ENCODE peak calls at places on chromosomes 11 and 22, in six cellular contexts. J is bronchial epithelial cell, Z is pancreas, H is Calu3, Q is SK-N-SH, P is fibroblast of the aortic adventitia. E is an unnamed sample.

GRCh38 chr11:117950320-117950719 is 21.1 kb upstream of the TMPRSS13 start:
- DNase-seq in J (no peak), Z (no peak), H (no peak), Q (no peak), P (no peak), E (peak; percentile 27)

GRCh38 chr11:125110506-125110905 is 920 bp downstream of the TMEM218 start:
- DNase-seq in J (no peak), Z (no peak), H (no peak), Q (no peak), P (no peak), E (no peak)

GRCh38 chr11:123694551-123694950 is 40.1 kb upstream of the SCN3B start:
- DNase-seq in J (peak; percentile 67), Z (no peak), H (no peak), Q (no peak), P (no peak), E (no peak)

GRCh38 chr11:35247428-35247827 is 108.5 kb downstream of the CD44 start:
- DNase-seq in J (no peak), Z (no peak), H (no peak), Q (no peak), P (no peak), E (peak; percentile 26)

GRCh38 chr11:120739780-120740179 is 228.2 kb downstream of the GRIK4 start:
- DNase-seq in J (no peak), Z (no peak), H (no peak), Q (peak; percentile 82), P (no peak), E (no peak)

GRCh38 chr11:20000393-20001134 is 159.7 kb downstream of the DBX1 start:
- DNase-seq in J (no peak), Z (no peak), H (peak; percentile 38), Q (no peak), P (no peak), E (no peak)

GRCh38 chr11:133082453-133082781 is 449.9 kb downstream of the OPCML start:
- DNase-seq in J (no peak), Z (peak; percentile 77), H (no peak), Q (no peak), P (no peak), E (peak; percentile 26)

GRCh38 chr22:36162127-36163034 is 1.8 kb upstream of the APOL3 start:
- DNase-seq in J (no peak), Z (no peak), H (no peak), Q (no peak), P (no peak), E (no peak)

GRCh38 chr11:113663567-113663966 is 42.5 kb downstream of the TMPRSS5 start:
- DNase-seq in J (peak; percentile 35), Z (no peak), H (peak; percentile 6), Q (no peak), P (no peak), E (no peak)

GRCh38 chr22:29821790-29822130 is 16.3 kb downstream of the ASCC2 start:
- DNase-seq in J (no peak), Z (no peak), H (no peak), Q (no peak), P (no peak), E (no peak)

GRCh38 chr11:126702987-126703386 is 297.6 kb downstream of the KIRREL3 start:
- DNase-seq in J (no peak), Z (no peak), H (no peak), Q (peak; percentile 65), P (no peak), E (no peak)

GRCh38 chr22:30178180-30179126 is 68.1 kb downstream of the LIF start:
- DNase-seq in J (no peak), Z (no peak), H (no peak), Q (no peak), P (peak; percentile 38), E (no peak)

GRCh38 chr11:127369301-127369968 is 368.9 kb upstream of the KIRREL3 start:
- DNase-seq in J (no peak), Z (no peak), H (no peak), Q (no peak), P (no peak), E (no peak)

GRCh38 chr22:45671051-45671782 is 417 bp upstream of the ATXN10 start:
- DNase-seq in J (no peak), Z (peak; percentile 64), H (no peak), Q (peak; percentile 94), P (peak; percentile 62), E (peak; percentile 16)

GRCh38 chr22:20658433-20659222 is 115.3 kb upstream of the SERPIND1 start:
- DNase-seq in J (no peak), Z (no peak), H (no peak), Q (no peak), P (no peak), E (no peak)

GRCh38 chr11:124331873-124332272 is 11.9 kb upstream of the OR8D2 start:
- DNase-seq in J (no peak), Z (no peak), H (no peak), Q (no peak), P (no peak), E (no peak)

GRCh38 chr22:20777420-20778177 is 3.7 kb downstream of the SERPIND1 start:
- DNase-seq in J (peak; percentile 98), Z (no peak), H (peak; percentile 36), Q (no peak), P (peak; percentile 96), E (peak; percentile 16)

GRCh38 chr11:12166299-12167092 is 56.1 kb downstream of the MICAL2 start:
- DNase-seq in J (peak; percentile 63), Z (no peak), H (no peak), Q (no peak), P (no peak), E (no peak)

GRCh38 chr11:123561046-123561781 is 93.2 kb downstream of the SCN3B start:
- DNase-seq in J (peak; percentile 31), Z (no peak), H (peak; percentile 48), Q (peak; percentile 83), P (peak; percentile 32), E (no peak)

GRCh38 chr11:13119361-13119760 is 110.2 kb downstream of the RASSF10 start:
- DNase-seq in J (peak; percentile 79), Z (no peak), H (no peak), Q (no peak), P (no peak), E (no peak)

GRCh38 chr11:20854214-20854613 is 184.8 kb downstream of the NELL1 start:
- DNase-seq in J (no peak), Z (no peak), H (no peak), Q (no peak), P (no peak), E (no peak)

GRCh38 chr11:65630215-65630614 is 7.7 kb upstream of the SIPA1 start:
- DNase-seq in J (no peak), Z (no peak), H (no peak), Q (no peak), P (no peak), E (no peak)

GRCh38 chr11:64245401-64245796 is 1.3 kb downstream of the PPP1R14B start:
- DNase-seq in J (no peak), Z (peak; percentile 91), H (peak; percentile 66), Q (no peak), P (no peak), E (peak; percentile 70)

GRCh38 chr11:26993965-26994446 is at the start of gene FIBIN:
- DNase-seq in J (peak; percentile 35), Z (peak; percentile 59), H (no peak), Q (no peak), P (peak; percentile 89), E (peak; percentile 10)

GRCh38 chr11:112498701-112499100 is 238.0 kb upstream of the PLET1 start:
- DNase-seq in J (no peak), Z (no peak), H (no peak), Q (no peak), P (no peak), E (no peak)

DNA sequence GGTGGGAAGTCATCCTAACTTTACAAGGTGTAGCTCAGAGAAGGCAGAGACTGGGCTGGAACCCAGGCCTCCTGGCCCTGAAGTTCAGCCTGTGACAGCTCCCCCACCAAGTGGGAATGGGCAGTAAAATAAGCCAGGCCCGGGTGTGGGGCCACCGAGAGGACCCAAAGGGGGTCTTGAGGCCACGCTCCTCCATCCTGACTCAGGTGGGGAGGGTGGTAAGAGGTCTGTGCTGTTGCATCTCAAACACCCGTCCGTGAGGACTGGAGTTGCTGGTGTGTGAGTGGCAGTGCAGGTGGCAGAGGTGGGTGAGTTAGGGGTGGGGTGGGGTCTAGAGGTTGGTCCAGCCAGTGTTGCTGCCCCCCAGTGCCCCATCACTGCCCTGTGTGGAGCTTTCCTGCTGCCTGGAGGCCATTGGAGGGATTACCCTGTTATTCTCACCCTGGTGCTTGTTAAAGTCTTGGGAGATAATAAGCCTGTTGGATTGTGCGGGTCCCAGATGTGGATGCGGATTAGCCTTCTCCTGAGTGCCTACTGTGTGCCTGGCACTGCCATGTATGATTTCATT is 12.7 kb downstream of the SERPINH1 start:
- DNase-seq in J (no peak), Z (no peak), H (no peak), Q (peak; percentile 46), P (no peak), E (no peak)
- TF ChIP-seq CTCF in J (no peak), Z (no peak), H (no peak), Q (peak; percentile 43), P (peak; percentile 60), E (no peak)

GRCh38 chr11:45804806-45805304 is at the start of gene SLC35C1:
- DNase-seq in J (peak; percentile 83), Z (peak; percentile 99), H (peak; percentile 98), Q (peak; percentile 98), P (peak; percentile 89), E (peak; percentile 99)
- TF ChIP-seq CTCF in J (no peak), Z (no peak), H (no peak), Q (peak; percentile 17), P (peak; percentile 0), E (peak; percentile 5)

GRCh38 chr11:2693851-2694261 is 5.9 kb downstream of the KCNQ1OT1 start:
- DNase-seq in J (no peak), Z (peak; percentile 20), H (no peak), Q (no peak), P (no peak), E (no peak)
- TF ChIP-seq CTCF in J (no peak), Z (no peak), H (no peak), Q (no peak), P (no peak), E (no peak)

GRCh38 chr22:39502109-39502788 is at the start of gene MIEF1:
- DNase-seq in J (peak; percentile 85), Z (peak; percentile 99), H (peak; percentile 98), Q (peak; percentile 91), P (peak; percentile 93), E (peak; percentile 99)
- TF ChIP-seq CTCF in J (peak; percentile 11), Z (no peak), H (no peak), Q (no peak), P (no peak), E (no peak)

GRCh38 chr11:67054851-67055523 is 1.7 kb upstream of the RHOD start:
- DNase-seq in J (peak; percentile 99), Z (peak; percentile 93), H (peak; percentile 95), Q (peak; percentile 77), P (peak; percentile 76), E (peak; percentile 78)
- TF ChIP-seq CTCF in J (no peak), Z (no peak), H (no peak), Q (no peak), P (no peak), E (no peak)